ENCODE peak calls at places on chromosomes 3 and 15, in five cellular contexts. W, G, U, H and K are unnamed samples.

GRCh38 chr3:138241061-138241460 is 54.0 kb downstream of the ARMC8 start:
- DNase-seq in W (no peak), H (no peak), G (no peak), U (no peak), K (no peak)

GRCh38 chr3:114376091-114376490 is 82.3 kb downstream of the TIGIT start:
- DNase-seq in G (no peak), H (no peak), W (no peak), U (no peak), K (no peak)

GRCh38 chr3:193870376-193871092 is 265.4 kb upstream of the HES1 start:
- DNase-seq in H (no peak), U (no peak), G (no peak), W (no peak), K (no peak)

GRCh38 chr15:51737538-51738305 is at the start of gene LYSMD2:
- DNase-seq in W (peak; percentile 68), H (no peak), U (peak; percentile 77), G (peak; percentile 76), K (peak; percentile 69)

GRCh38 chr3:58519668-58520402 is 17.2 kb downstream of the ACOX2 start:
- DNase-seq in H (no peak), G (no peak), U (no peak), W (no peak), K (no peak)

GRCh38 chr3:37114251-37115145 is 59.9 kb downstream of the LRRFIP2 start:
- DNase-seq in H (no peak), W (no peak), U (no peak), G (no peak), K (no peak)

GRCh38 chr15:73387507-73388255 is 18.9 kb upstream of the HCN4 start:
- DNase-seq in G (no peak), U (no peak), W (no peak), H (no peak), K (no peak)

GRCh38 chr3:141129049-141130038 is 78.2 kb downstream of the SPSB4 start:
- DNase-seq in W (no peak), G (no peak), H (no peak), U (no peak), K (no peak)

GRCh38 chr3:101848326-101848725 is 988 bp upstream of the NFKBIZ start:
- DNase-seq in G (no peak), U (no peak), H (no peak), W (no peak), K (no peak)

GRCh38 chr3:142595581-142595950 is 627 bp upstream of the PLS1 start:
- DNase-seq in U (no peak), W (no peak), G (peak; percentile 19), H (peak; percentile 6), K (peak; percentile 12)

GRCh38 chr3:159941043-159941994 is 47.3 kb upstream of the IL12A start:
- DNase-seq in W (no peak), G (no peak), U (peak; percentile 13), H (no peak), K (no peak)

GRCh38 chr3:195451373-195452000 is 8.7 kb upstream of the ACAP2 start:
- DNase-seq in U (no peak), G (no peak), W (no peak), H (no peak), K (no peak)

GRCh38 chr3:68973635-68974034 is 39.8 kb downstream of the EOGT start:
- DNase-seq in G (no peak), H (no peak), W (no peak), U (no peak), K (no peak)

GRCh38 chr3:53495518-53496501 is 1.4 kb downstream of the CACNA1D start:
- DNase-seq in H (no peak), W (no peak), G (no peak), U (no peak), K (peak; percentile 40)

GRCh38 chr3:49910409-49911123 is 6.9 kb upstream of the MST1R start:
- DNase-seq in U (no peak), G (no peak), H (peak; percentile 74), W (no peak), K (no peak)

GRCh38 chr15:67461735-67462134 is 59.2 kb upstream of the C15orf61 start:
- DNase-seq in G (no peak), W (no peak), H (no peak), U (no peak), K (no peak)